ENCODE peak calls at places on chromosomes 12 and 14, in seven cellular contexts. C is lung; I is psoas muscle; G is sigmoid colon; J is CD8-positive, alpha-beta memory T cell; A is Karpas-422; T is aorta. S is an unnamed sample. For H3K27me3 and H3K4me1, the result is how much of the 10 kb centered on the place peaks cover.

GRCh38 chr12:123141615-123142517 is 9.0 kb downstream of the PITPNM2 start:
- DNase-seq in C (peak), I (no peak), G (peak), J (no peak), A (no peak), T (peak), S (peak)

GRCh38 chr14:24308342-24309124 is 756 bp upstream of the CIDEB start:
- DNase-seq in C (no peak), I (no peak), G (no peak), J (no peak), A (no peak), T (no peak), S (no peak)

GRCh38 chr14:61690039-61690438 is 5.3 kb upstream of the HIF1A start:
- DNase-seq in C (no peak), I (no peak), G (no peak), J (no peak), A (no peak), T (no peak), S (no peak)

GRCh38 chr14:104964546-104964945 is 13.6 kb downstream of the AHNAK2 start:
- DNase-seq in C (no peak), I (no peak), G (no peak), J (no peak), A (no peak), T (no peak), S (no peak)

GRCh38 chr14:22252591-22253178 is 336.3 kb downstream of the DAD1 start:
- DNase-seq in C (no peak), I (no peak), G (no peak), J (no peak), A (no peak), T (no peak), S (no peak)

GRCh38 chr14:81831128-81831815 is 297.6 kb upstream of the SEL1L start:
- DNase-seq in C (no peak), I (peak), G (peak), J (no peak), A (no peak), T (no peak), S (peak)

GRCh38 chr14:72649603-72650227 is 244.2 kb downstream of the DPF3 start:
- DNase-seq in C (no peak), I (no peak), G (no peak), J (no peak), A (no peak), T (no peak), S (no peak)

GRCh38 chr12:29599397-29599796 is 101.9 kb upstream of the OVCH1 start:
- DNase-seq in C (no peak), I (no peak), G (no peak), J (no peak), A (no peak), T (no peak), S (no peak)

GRCh38 chr12:751192-751827 is 1.1 kb upstream of the WNK1 start:
- DNase-seq in C (peak), I (peak), G (peak), J (peak), A (peak), T (peak), S (peak)

GRCh38 chr12:63124778-63125177 is 26.2 kb downstream of the AVPR1A start:
- DNase-seq in C (no peak), I (no peak), G (no peak), J (no peak), A (no peak), T (no peak), S (no peak)

GRCh38 chr14:29814153-29815057 is 113.2 kb downstream of the PRKD1 start:
- DNase-seq in C (peak), I (no peak), G (peak), J (no peak), A (no peak), T (peak), S (peak)

GRCh38 chr14:74275265-74275841 is 27.4 kb downstream of the ABCD4 start:
- DNase-seq in C (no peak), I (no peak), G (no peak), J (no peak), A (no peak), T (no peak), S (no peak)

GRCh38 chr14:104693482-104694431 is 4.3 kb downstream of the INF2 start:
- DNase-seq in C (no peak), I (no peak), G (no peak), J (no peak), A (no peak), T (no peak), S (no peak)

GRCh38 chr14:23629204-23629603 is 7.0 kb upstream of the DHRS2 start:
- DNase-seq in C (no peak), I (no peak), G (no peak), J (no peak), A (no peak), T (no peak), S (no peak)

GRCh38 chr12:4817813-4818212 is 91.9 kb upstream of the KCNA1 start:
- DNase-seq in C (no peak), I (no peak), G (no peak), J (no peak), A (no peak), T (no peak), S (peak)

GRCh38 chr14:101737414-101738367 is 23.8 kb upstream of the PPP2R5C start:
- DNase-seq in C (peak), I (no peak), G (no peak), J (no peak), A (peak), T (no peak), S (no peak)

GRCh38 chr12:90999518-90999917 is 5.3 kb downstream of the EPYC start:
- DNase-seq in C (no peak), I (no peak), G (no peak), J (no peak), A (no peak), T (no peak), S (no peak)

GRCh38 chr12:590206-590750 is 73.0 kb downstream of the NINJ2 start:
- DNase-seq in C (no peak), I (no peak), G (peak), J (no peak), A (peak), T (peak), S (no peak)

GRCh38 chr14:65941091-65941490 is 528.6 kb downstream of the FUT8 start:
- DNase-seq in C (no peak), I (no peak), G (no peak), J (no peak), A (no peak), T (no peak), S (no peak)

GRCh38 chr12:103840399-103840880 is 594 bp downstream of the NT5DC3 start:
- DNase-seq in C (no peak), I (peak), G (no peak), J (no peak), A (peak), T (peak), S (peak)

GRCh38 chr12:108939594-108939993 is 59.7 kb downstream of the DAO start:
- DNase-seq in C (no peak), I (no peak), G (no peak), J (peak), A (peak), T (no peak), S (no peak)

DNA sequence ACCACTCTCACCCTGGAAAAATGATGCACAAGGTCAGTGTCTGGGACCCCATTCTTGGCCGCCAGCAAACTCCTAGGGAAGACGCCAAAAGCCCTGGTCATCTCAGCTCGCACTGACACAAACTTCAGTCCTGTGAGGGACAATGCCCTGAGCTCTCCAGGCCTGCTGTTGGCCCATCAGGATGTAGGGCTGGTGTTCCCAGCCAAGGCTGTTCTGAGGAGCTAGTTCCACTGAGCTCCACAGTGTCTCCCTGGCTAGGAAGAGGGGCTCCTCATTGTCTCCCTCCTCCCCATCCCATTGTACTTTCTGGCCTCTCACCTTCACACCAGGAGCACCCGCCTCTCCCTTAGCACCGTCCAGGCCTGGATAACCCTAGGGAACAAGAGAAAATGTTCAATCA is 10.8 kb downstream of the COL2A1 start:
- DNase-seq in C (no peak), I (no peak), G (peak), J (no peak), A (no peak), T (peak), S (no peak)
- H3K27me3 ChIP-seq in C (under half), I (under half), G (under half), J (under half), A (under half), T (under half), S (under half)

GRCh38 chr12:53222170-53223005 is 9.6 kb downstream of the RARG start:
- DNase-seq in C (no peak), I (no peak), G (no peak), J (no peak), A (no peak), T (peak), S (no peak)

GRCh38 chr12:53223006-53223305 is 9.1 kb downstream of the RARG start:
- DNase-seq in C (no peak), I (peak), G (no peak), J (no peak), A (no peak), T (peak), S (no peak)

GRCh38 chr12:53224268-53224896 is 7.6 kb downstream of the RARG start:
- DNase-seq in C (no peak), I (peak), G (no peak), J (no peak), A (no peak), T (peak), S (no peak)

GRCh38 chr12:53224897-53225634 is 6.9 kb downstream of the RARG start:
- DNase-seq in C (no peak), I (peak), G (no peak), J (no peak), A (no peak), T (peak), S (no peak)

GRCh38 chr12:53223391-53224267 is 8.4 kb downstream of the RARG start:
- DNase-seq in C (no peak), I (peak), G (peak), J (no peak), A (no peak), T (peak), S (peak)
- H3K4me1 ChIP-seq in C (under half), I (under half), G (half or more), J (under half), A (under half), T (under half), S (half or more)

GRCh38 chr14:94773017-94773681 is 3.2 kb upstream of the GSC start:
- DNase-seq in C (no peak), I (no peak), G (no peak), J (no peak), A (no peak), T (no peak), S (no peak)
- H3K27me3 ChIP-seq in C (under half), I (under half), G (half or more), J (under half), A (under half), T (under half), S (half or more)

GRCh38 chr12:45282411-45282810 is 66.5 kb downstream of the ANO6 start:
- DNase-seq in C (no peak), I (no peak), G (no peak), J (no peak), A (no peak), T (no peak), S (no peak)

GRCh38 chr12:45284096-45284901 is 68.4 kb downstream of the ANO6 start:
- DNase-seq in C (no peak), I (no peak), G (no peak), J (no peak), A (no peak), T (no peak), S (no peak)

GRCh38 chr12:45281994-45282393 is 66.1 kb downstream of the ANO6 start:
- DNase-seq in C (no peak), I (no peak), G (no peak), J (no peak), A (no peak), T (no peak), S (no peak)

GRCh38 chr12:45286621-45287020 is 70.7 kb downstream of the ANO6 start:
- DNase-seq in C (no peak), I (no peak), G (no peak), J (no peak), A (no peak), T (no peak), S (no peak)

DNA sequence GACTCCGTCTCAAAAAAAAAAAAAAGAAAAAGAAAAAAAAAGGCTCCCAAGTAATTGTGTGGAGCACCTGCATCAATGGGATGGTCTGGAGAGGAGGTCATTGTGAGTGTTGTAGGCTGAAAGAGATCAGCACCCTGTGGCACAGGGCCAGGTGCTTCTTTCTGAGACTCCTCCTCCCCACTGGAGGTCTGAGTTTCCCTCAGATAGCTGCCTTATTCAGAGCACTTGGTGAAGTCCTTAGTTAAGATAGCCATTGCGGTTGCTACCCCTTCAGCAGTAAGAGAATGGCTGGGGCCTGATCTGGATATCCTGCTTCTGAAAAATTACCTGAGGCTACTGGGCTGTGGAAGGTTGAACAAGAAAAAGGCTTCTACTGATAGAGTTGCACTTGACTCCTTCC is 69.8 kb downstream of the ANO6 start:
- DNase-seq in C (no peak), I (no peak), G (no peak), J (no peak), A (no peak), T (no peak), S (no peak)
- H3K4me1 ChIP-seq in C (under half), I (under half), G (under half), J (under half), A (under half), T (under half), S (under half)

GRCh38 chr12:2588345-2588744 is 206.4 kb upstream of the FKBP4 start:
- DNase-seq in C (no peak), I (no peak), G (peak), J (no peak), A (no peak), T (peak), S (no peak)

GRCh38 chr12:2589381-2589780 is 205.4 kb upstream of the FKBP4 start:
- DNase-seq in C (no peak), I (no peak), G (peak), J (no peak), A (no peak), T (peak), S (no peak)

GRCh38 chr12:2583642-2584041 is 211.1 kb upstream of the FKBP4 start:
- DNase-seq in C (no peak), I (no peak), G (peak), J (no peak), A (no peak), T (no peak), S (no peak)

GRCh38 chr12:2582631-2583616 is 211.8 kb upstream of the FKBP4 start:
- DNase-seq in C (peak), I (peak), G (peak), J (peak), A (peak), T (peak), S (peak)

GRCh38 chr12:2586159-2587035 is 208.4 kb upstream of the FKBP4 start:
- DNase-seq in C (no peak), I (no peak), G (no peak), J (no peak), A (no peak), T (no peak), S (no peak)
- H3K27me3 ChIP-seq in C (under half), I (under half), G (under half), J (under half), A (under half), T (under half), S (under half)

DNA sequence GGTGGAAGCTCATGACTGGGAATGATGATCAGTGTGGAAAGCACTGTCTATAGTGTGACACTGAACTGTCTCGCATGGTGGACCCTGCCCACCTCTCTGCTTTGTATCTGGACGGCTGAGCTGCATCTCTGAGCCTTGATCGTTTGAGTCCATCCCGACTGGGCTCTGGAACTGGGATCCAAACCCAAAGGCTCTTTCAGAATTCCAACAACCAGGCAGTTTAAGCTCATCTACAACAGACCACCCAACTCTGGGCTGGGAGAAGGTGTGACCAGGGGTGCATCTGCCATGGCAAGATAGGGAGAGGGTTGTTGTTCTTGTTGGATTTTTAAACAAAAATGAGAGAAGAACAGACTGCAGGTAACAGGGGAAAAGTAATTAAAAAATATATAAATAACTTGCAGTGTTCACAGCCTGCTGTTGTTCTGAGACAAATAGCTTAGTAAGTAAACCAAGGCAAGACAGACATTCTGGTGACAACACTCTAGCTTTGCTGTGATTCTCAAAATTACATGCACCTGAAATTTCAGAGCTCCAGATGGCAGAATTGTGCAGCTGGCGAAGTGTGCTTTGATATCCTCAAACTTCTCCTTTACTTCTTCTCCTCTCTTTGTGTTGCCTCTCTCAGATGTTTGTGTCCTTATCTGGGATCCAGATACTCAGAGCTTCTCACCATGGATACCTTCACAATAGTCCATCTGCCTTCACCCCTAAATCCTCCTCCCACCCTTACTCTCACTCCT is 209.6 kb downstream of the EMP1 start:
- DNase-seq in C (no peak), I (no peak), G (no peak), J (no peak), A (no peak), T (no peak), S (no peak)
- H3K4me1 ChIP-seq in C (under half), I (under half), G (under half), J (under half), A (under half), T (under half), S (under half)

GRCh38 chr14:28119849-28120248 is 646.7 kb upstream of the FOXG1 start:
- DNase-seq in C (no peak), I (no peak), G (no peak), J (no peak), A (no peak), T (no peak), S (no peak)
- H3K27me3 ChIP-seq in C (under half), I (under half), G (under half), J (under half), A (under half), T (under half), S (under half)

DNA sequence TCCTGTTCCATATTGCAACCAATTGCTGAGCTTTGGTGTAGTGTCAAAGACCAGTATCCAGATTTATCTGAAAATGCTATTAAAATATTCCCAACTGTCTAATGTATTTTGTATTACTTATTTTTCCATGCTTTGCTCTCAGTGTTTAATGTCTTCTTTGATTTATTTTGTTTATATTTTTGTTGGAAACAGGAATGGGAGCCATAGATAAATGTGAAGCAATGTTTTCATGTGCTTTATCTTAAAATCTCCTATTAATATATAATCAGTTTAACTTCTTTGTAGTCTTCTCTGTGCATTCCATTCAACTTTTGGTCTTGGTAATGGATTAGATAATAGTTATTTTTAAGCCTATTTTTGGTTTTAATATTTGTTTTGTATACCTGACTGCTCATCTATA is 8.8 kb downstream of the RAP1B start:
- DNase-seq in C (no peak), I (no peak), G (no peak), J (no peak), A (no peak), T (no peak), S (no peak)
- H3K4me1 ChIP-seq in C (under half), I (half or more), G (half or more), J (half or more), A (half or more), T (under half), S (half or more)

DNA sequence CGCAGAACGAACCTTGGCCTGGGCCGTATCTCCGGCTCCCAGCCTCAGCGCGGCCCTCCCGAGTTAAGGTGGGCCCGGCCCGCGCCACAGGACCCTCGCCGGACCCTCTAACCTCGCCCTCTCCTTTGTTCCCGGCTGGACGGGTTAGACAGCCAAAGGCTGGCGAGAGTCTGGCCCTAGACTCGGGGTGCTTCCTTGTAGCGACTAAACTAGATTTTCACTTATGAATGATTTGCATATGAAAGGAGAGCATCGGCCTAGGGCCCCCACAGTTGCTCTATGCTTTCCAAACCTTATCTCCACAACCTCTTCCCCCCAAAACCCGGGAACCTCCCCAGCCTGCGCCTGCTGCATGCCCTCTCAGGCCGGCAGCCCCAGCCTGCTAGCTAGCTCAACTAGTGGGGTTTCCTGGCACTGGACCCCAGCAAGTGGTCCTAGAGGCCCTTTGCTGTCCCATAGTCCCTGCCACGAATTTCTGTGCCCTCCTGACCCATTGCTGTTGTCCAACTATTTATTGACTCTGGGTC is 2.0 kb downstream of the HOXC5 start:
- DNase-seq in C (no peak), I (no peak), G (no peak), J (no peak), A (no peak), T (no peak), S (no peak)
- H3K27me3 ChIP-seq in C (under half), I (under half), G (half or more), J (half or more), A (under half), T (under half), S (half or more)

S was measured in left ventricle myocardium inferior.